ENCODE peak calls at places on chromosomes 11 and 22, in five cellular contexts. S is left ventricle myocardium inferior, R is fibroblast of lung, E is pancreas, N is cardiac muscle cell. M is an unnamed sample.

GRCh38 chr11:795638-796564 is 2.2 kb downstream of the SLC25A22 start:
- DNase-seq in S (peak), R (peak), E (peak), N (peak), M (peak)

GRCh38 chr22:39991164-39991860 is 3.4 kb upstream of the FAM83F start:
- DNase-seq in S (no peak), R (no peak), E (no peak), N (no peak), M (no peak)

GRCh38 chr11:124950606-124951330 is 3.2 kb upstream of the CCDC15 start:
- DNase-seq in S (no peak), R (no peak), E (no peak), N (no peak), M (no peak)

GRCh38 chr11:37712246-37712645 is 1114.2 kb upstream of the RAG2 start:
- DNase-seq in S (no peak), R (peak), E (no peak), N (peak), M (no peak)

GRCh38 chr11:11979487-11980117 is 28.8 kb downstream of the DKK3 start:
- DNase-seq in S (peak), R (peak), E (no peak), N (peak), M (no peak)

GRCh38 chr11:103651341-103651998 is 385.0 kb upstream of the DDI1 start:
- DNase-seq in S (no peak), R (no peak), E (no peak), N (no peak), M (no peak)

GRCh38 chr11:43316451-43316850 is 4.7 kb downstream of the API5 start:
- DNase-seq in S (no peak), R (peak), E (no peak), N (peak), M (no peak)

GRCh38 chr11:45646275-45646970 is 19.0 kb downstream of the CHST1 start:
- DNase-seq in S (no peak), R (no peak), E (peak), N (peak), M (no peak)

GRCh38 chr22:36728505-36728904 is 25.0 kb upstream of the CACNG2 start:
- DNase-seq in S (no peak), R (no peak), E (no peak), N (no peak), M (no peak)

GRCh38 chr22:39094717-39095389 is 2.2 kb upstream of the APOBEC3H start:
- DNase-seq in S (no peak), R (no peak), E (no peak), N (no peak), M (no peak)

GRCh38 chr22:21778705-21779363 is 43.2 kb upstream of the YPEL1 start:
- DNase-seq in S (no peak), R (peak), E (no peak), N (peak), M (peak)

GRCh38 chr11:8814209-8814922 is 96.6 kb upstream of the AKIP1 start:
- DNase-seq in S (no peak), R (peak), E (no peak), N (no peak), M (no peak)

GRCh38 chr11:93741882-93742226 is 382 bp downstream of the C11orf54 start:
- DNase-seq in S (no peak), R (peak), E (no peak), N (peak), M (no peak)

GRCh38 chr22:17213976-17214375 is 5.3 kb downstream of the ADA2 start:
- DNase-seq in S (peak), R (peak), E (peak), N (peak), M (no peak)

GRCh38 chr11:113778111-113778910 is 1.3 kb upstream of the CLDN25 start:
- DNase-seq in S (no peak), R (peak), E (no peak), N (peak), M (no peak)

GRCh38 chr11:34349882-34350281 is 7.9 kb downstream of the ABTB2 start:
- DNase-seq in S (no peak), R (peak), E (no peak), N (no peak), M (no peak)

GRCh38 chr11:123233978-123234340 is 38.9 kb upstream of the CLMP start:
- DNase-seq in S (no peak), R (no peak), E (no peak), N (no peak), M (no peak)
- H3K27ac ChIP-seq in S (no peak), R (no peak), E (no peak), N (no peak), M (no peak)

GRCh38 chr11:111733655-111734088 is 32.5 kb downstream of the PPP2R1B start:
- DNase-seq in S (no peak), R (no peak), E (no peak), N (peak), M (no peak)

GRCh38 chr11:111735262-111736116 is 30.7 kb downstream of the PPP2R1B start:
- DNase-seq in S (peak), R (peak), E (no peak), N (peak), M (peak)

GRCh38 chr11:111736191-111736590 is 30.0 kb downstream of the PPP2R1B start:
- DNase-seq in S (no peak), R (peak), E (no peak), N (peak), M (peak)

GRCh38 chr11:111733009-111733408 is 33.2 kb downstream of the PPP2R1B start:
- DNase-seq in S (peak), R (peak), E (peak), N (peak), M (peak)

GRCh38 chr11:111734383-111735261 is 31.6 kb downstream of the PPP2R1B start:
- DNase-seq in S (peak), R (no peak), E (no peak), N (peak), M (no peak)
- H3K4me3 ChIP-seq in S (peak), R (no peak), E (no peak), N (no peak), M (no peak)

DNA sequence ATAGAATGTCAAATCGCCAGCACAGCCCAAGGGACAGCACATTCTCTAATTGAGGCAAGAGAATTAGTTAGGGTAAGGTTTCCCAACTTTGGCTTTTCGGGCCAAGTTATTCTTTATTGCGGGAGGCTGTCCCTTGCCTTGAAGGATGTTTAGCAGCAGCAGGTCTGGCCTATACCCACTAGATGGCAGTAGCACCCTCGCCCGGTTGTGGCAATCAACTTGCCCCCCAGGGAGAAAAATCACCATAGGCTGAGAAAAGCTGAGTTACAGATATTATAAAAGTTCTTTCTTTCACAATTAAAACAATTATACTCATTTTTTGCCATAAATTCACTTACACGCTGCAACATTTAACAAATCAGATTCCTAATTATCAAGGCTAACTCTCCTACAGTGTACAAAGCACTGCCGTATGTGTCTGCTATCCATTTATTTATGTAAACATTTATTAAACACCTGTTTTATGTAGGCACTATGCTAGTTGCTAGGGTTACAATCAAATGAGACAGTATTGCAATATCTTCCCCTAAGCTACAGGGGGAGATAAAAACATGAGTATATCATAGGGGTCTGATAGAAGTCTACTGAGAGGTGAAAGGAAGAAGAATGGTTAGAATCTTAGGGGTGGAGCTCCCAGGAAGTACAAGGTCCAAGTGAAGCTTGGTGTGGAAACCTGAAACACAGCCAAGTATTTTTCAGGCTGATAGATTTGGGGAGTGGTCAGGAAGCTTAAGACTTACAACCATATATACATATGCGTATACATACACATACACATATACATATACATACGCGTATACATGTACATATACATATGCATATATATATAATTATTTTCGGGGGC is 452.3 kb downstream of the RAB38 start:
- DNase-seq in S (no peak), R (peak), E (no peak), N (peak), M (no peak)
- TF ChIP-seq CTCF in S (peak), R (peak), E (peak), N (peak), M (peak)

GRCh38 chr11:128421577-128421976 is 165.8 kb downstream of the ETS1 start:
- DNase-seq in S (no peak), R (peak), E (no peak), N (peak), M (no peak)

GRCh38 chr11:128419012-128419767 is 168.2 kb downstream of the ETS1 start:
- DNase-seq in S (no peak), R (no peak), E (no peak), N (no peak), M (no peak)

GRCh38 chr11:128420943-128421342 is 166.4 kb downstream of the ETS1 start:
- DNase-seq in S (no peak), R (peak), E (no peak), N (peak), M (peak)

GRCh38 chr11:128422576-128423370 is 164.6 kb downstream of the ETS1 start:
- DNase-seq in S (peak), R (no peak), E (no peak), N (no peak), M (no peak)

DNA sequence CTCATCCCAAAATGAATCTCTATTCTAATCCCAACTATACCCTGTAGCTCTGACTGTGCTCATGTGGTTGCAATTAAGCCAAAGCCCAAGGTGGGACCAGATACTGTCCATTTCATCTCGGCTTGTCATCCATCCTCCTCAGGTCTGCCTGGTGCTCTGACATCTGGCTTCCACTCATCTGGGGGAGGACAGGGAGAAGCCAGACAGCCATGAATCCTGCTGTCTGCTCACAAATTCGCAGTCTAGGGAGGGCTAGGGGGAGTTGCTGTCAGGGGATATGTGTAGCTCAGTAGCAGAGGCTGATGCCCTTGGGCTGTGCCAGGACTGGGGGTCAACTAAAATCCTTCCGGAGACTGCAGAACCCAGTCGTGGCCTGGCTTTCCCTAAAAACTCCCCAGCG is 167.1 kb downstream of the ETS1 start:
- DNase-seq in S (no peak), R (no peak), E (no peak), N (no peak), M (no peak)
- H3K27ac ChIP-seq in S (no peak), R (no peak), E (no peak), N (peak), M (peak)

GRCh38 chr11:67607507-67607906 is 771 bp downstream of the NDUFV1 start:
- DNase-seq in S (no peak), R (no peak), E (no peak), N (no peak), M (no peak)

GRCh38 chr11:67604815-67605214 is 1.9 kb upstream of the NDUFV1 start:
- DNase-seq in S (no peak), R (no peak), E (no peak), N (no peak), M (no peak)

GRCh38 chr11:67605231-67606011 is 1.3 kb upstream of the NDUFV1 start:
- DNase-seq in S (no peak), R (no peak), E (no peak), N (no peak), M (no peak)

GRCh38 chr11:67606477-67607295 is at the start of gene NDUFV1:
- DNase-seq in S (peak), R (peak), E (peak), N (peak), M (peak)

GRCh38 chr11:67606150-67606476 is 623 bp upstream of the NDUFV1 start:
- DNase-seq in S (no peak), R (no peak), E (no peak), N (peak), M (no peak)
- H3K4me3 ChIP-seq in S (peak), R (peak), E (peak), N (peak), M (peak)

DNA sequence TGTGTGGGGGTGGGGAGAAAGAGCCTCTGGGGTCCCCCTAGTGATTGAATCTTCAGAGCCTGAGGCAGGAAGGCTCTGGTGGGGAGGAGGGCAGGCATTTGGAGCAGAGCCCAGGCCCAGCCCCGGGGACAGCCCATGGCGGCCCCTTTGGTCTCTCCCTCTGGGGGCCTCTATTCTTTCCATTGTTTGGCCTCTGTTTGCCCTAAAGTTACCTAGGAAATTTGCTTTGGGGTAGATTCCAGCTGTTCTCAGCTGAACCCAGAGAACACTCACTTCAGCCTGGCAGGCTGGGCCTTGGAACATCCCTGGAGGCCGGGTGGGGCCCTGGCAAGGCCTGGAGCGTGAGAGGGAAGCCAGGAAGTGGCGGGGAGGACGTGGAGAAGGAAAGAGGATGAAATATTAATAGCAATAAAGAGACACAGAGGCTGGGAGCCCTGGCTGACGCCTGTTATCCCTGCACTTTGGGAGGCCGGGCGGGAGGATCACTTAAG is 22.9 kb upstream of the A4GALT start:
- DNase-seq in S (peak), R (no peak), E (no peak), N (peak), M (no peak)
- TF ChIP-seq CTCF in S (peak), R (no peak), E (no peak), N (no peak), M (no peak)

GRCh38 chr11:47249378-47249715 is 733 bp upstream of the ACP2 start:
- DNase-seq in S (no peak), R (no peak), E (no peak), N (no peak), M (no peak)
- H3K27ac ChIP-seq in S (peak), R (peak), E (peak), N (peak), M (no peak)

GRCh38 chr11:69295079-69295994 is 1.4 kb downstream of the MYEOV start:
- DNase-seq in S (no peak), R (no peak), E (no peak), N (no peak), M (no peak)

GRCh38 chr11:69293087-69293486 is 868 bp upstream of the MYEOV start:
- DNase-seq in S (no peak), R (no peak), E (peak), N (no peak), M (no peak)

GRCh38 chr11:69294621-69295078 is 695 bp downstream of the MYEOV start:
- DNase-seq in S (no peak), R (no peak), E (no peak), N (no peak), M (no peak)

GRCh38 chr11:69292221-69292648 is 1.7 kb upstream of the MYEOV start:
- DNase-seq in S (no peak), R (no peak), E (peak), N (peak), M (no peak)

DNA sequence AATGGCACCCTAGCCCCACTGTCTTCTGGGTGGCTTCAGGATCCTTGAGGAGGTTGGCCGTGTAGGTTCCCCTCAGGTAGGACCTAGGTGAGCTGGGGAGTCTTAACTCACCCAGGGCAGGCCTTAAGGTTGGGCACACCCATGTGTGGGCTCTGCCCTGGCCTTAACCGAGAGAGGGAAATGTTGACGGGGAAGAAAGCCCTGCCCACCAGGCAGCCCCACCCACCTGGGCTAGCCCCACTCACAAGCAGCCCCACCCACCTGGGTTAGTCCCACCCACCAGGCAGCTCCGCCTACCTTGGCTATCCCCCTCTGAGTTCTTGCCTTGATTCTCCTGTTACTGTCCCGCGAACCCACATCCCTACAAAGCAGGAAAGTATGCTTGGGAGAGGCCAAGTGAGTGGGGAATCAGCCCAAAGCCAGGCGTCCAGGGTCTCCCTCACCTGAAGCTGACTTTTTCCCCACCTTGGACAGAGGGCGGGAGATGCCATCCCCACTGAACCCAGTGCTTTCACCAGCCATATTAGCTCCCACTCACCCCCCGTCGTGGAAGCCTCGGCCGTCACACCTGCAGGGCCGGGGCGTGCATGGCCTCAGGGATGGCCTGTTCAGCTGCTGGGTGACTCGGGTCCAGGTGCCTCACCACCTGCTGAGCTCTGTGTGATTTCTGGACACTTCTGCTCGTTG is at the start of gene MYEOV:
- DNase-seq in S (no peak), R (peak), E (no peak), N (peak), M (no peak)
- H3K4me3 ChIP-seq in S (no peak), R (no peak), E (no peak), N (no peak), M (no peak)

GRCh38 chr11:128351168-128351567 is 236.2 kb downstream of the ETS1 start:
- DNase-seq in S (no peak), R (no peak), E (no peak), N (no peak), M (no peak)

GRCh38 chr11:128354476-128354875 is 232.9 kb downstream of the ETS1 start:
- DNase-seq in S (no peak), R (peak), E (no peak), N (peak), M (no peak)

GRCh38 chr11:128346808-128347207 is 240.6 kb downstream of the ETS1 start:
- DNase-seq in S (no peak), R (peak), E (no peak), N (peak), M (no peak)

GRCh38 chr11:128345316-128345715 is 242.0 kb downstream of the ETS1 start:
- DNase-seq in S (no peak), R (no peak), E (no peak), N (no peak), M (no peak)

GRCh38 chr11:128349650-128350296 is 237.6 kb downstream of the ETS1 start:
- DNase-seq in S (no peak), R (no peak), E (no peak), N (no peak), M (no peak)
- TF ChIP-seq CTCF in S (no peak), R (no peak), E (no peak), N (no peak), M (no peak)

M was measured in AG04450.